ENCODE peak calls at places on chromosomes 7 and 10, in six cellular contexts. V, C, Y, N, G and U are unnamed samples. For H3K4me1, the result is how much of the 10 kb centered on the place peaks cover.

GRCh38 chr7:107874605-107875446 is 16.2 kb upstream of the DLD start:
- DNase-seq in N (no peak), Y (peak), V (peak), C (peak), G (peak), U (no peak)

GRCh38 chr7:20798081-20798693 is 11.5 kb upstream of the SP8 start:
- DNase-seq in G (no peak), Y (no peak), N (peak), V (no peak), C (peak), U (peak)

GRCh38 chr10:30858499-30858898 is 173.2 kb downstream of the ZNF438 start:
- DNase-seq in N (no peak), C (peak), G (no peak), V (no peak), Y (peak), U (no peak)

GRCh38 chr7:155324918-155325235 is 27.2 kb downstream of the INSIG1 start:
- DNase-seq in V (no peak), N (no peak), Y (no peak), G (no peak), C (no peak), U (no peak)

GRCh38 chr7:130909881-130910672 is 176.1 kb upstream of the KLF14 start:
- DNase-seq in Y (peak), G (no peak), C (peak), N (no peak), V (no peak), U (no peak)

GRCh38 chr7:44325181-44325671 is at the start of gene CAMK2B:
- DNase-seq in G (no peak), V (no peak), C (no peak), Y (no peak), N (peak), U (peak)

GRCh38 chr10:28668363-28669226 is 8.7 kb upstream of the BAMBI start:
- DNase-seq in G (no peak), N (peak), C (peak), V (no peak), Y (no peak), U (peak)

GRCh38 chr7:37552021-37552420 is 103.4 kb upstream of the ELMO1 start:
- DNase-seq in Y (no peak), G (no peak), C (no peak), N (no peak), V (no peak), U (no peak)

GRCh38 chr7:21771906-21772610 is 173.6 kb downstream of the CDCA7L start:
- DNase-seq in N (no peak), V (no peak), C (no peak), Y (no peak), G (no peak), U (no peak)

GRCh38 chr10:16902606-16903005 is 85.4 kb upstream of the RSU1 start:
- DNase-seq in G (no peak), Y (no peak), N (no peak), C (no peak), V (no peak), U (no peak)

GRCh38 chr7:28062197-28062988 is 118.2 kb downstream of the JAZF1 start:
- DNase-seq in C (peak), Y (peak), G (no peak), V (peak), N (peak), U (peak)

GRCh38 chr10:95501203-95502094 is 59.7 kb downstream of the SORBS1 start:
- DNase-seq in C (no peak), G (no peak), V (peak), N (no peak), Y (no peak), U (no peak)

GRCh38 chr10:95500649-95501048 is 60.5 kb downstream of the SORBS1 start:
- DNase-seq in Y (no peak), N (no peak), V (no peak), C (no peak), G (no peak), U (no peak)

GRCh38 chr10:95496951-95497350 is 64.2 kb downstream of the SORBS1 start:
- DNase-seq in Y (no peak), G (no peak), V (no peak), C (no peak), N (no peak), U (no peak)

GRCh38 chr10:95500097-95500496 is 61.1 kb downstream of the SORBS1 start:
- DNase-seq in V (no peak), N (no peak), C (no peak), Y (no peak), G (no peak), U (no peak)

DNA sequence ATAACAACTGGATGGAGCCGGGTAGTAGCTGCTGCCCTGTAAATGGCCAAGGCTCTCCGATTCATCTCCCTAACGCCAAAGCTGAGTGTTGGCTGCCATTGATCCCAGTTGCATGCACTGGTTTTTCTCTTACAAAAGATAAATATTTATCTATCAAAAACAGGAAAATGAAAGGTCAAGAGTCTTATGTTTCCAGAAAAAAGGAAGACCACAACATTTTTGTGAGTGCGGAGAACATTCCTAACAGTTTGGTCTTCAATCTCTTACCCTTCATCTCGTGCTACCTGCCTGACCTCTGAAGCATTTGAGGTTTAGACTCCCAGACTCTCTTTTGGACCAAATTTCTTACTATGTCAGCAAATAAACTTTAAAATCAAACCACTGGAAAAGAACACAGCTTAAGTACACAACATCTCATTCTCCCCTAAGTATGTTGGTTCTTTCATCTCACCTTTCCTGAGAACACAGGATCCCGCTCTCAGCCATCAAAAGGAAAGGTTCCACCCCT is 61.6 kb downstream of the SORBS1 start:
- DNase-seq in Y (no peak), C (peak), G (no peak), N (no peak), V (peak), U (no peak)
- H3K4me1 ChIP-seq in Y (under half), C (under half), G (under half), N (half or more), V (half or more), U (under half)

GRCh38 chr10:124092270-124093075 is 925 bp downstream of the CHST15 start:
- DNase-seq in C (peak), Y (no peak), N (peak), V (no peak), G (no peak), U (peak)
- H3K27ac ChIP-seq in C (no peak), Y (no peak), N (peak), V (peak), G (no peak), U (peak)

DNA sequence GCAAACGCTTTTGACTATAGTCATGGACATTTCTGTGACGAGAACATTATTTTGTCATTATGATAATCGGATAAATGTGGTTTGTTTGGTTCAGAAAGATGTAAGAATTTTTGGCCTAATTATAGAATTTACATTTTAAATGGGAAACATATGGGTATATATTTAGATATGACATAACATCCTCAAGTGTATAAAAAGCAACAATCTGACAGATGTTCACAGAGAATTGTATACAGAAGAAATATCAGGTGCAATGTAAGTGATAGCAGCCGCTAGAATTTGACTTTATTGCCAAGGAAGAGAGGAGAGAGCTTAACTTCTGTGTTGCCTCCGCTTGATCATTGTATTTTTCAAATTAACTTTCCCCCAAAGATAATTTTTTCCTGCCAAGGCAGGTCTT is 186.4 kb upstream of the PRKCQ start:
- DNase-seq in Y (peak), V (no peak), N (no peak), G (no peak), C (no peak), U (no peak)
- H3K4me1 ChIP-seq in Y (under half), V (under half), N (under half), G (under half), C (under half), U (under half)

GRCh38 chr10:104231784-104232612 is at the start of gene CFAP43:
- DNase-seq in Y (peak), N (peak), C (peak), G (peak), V (peak), U (peak)
- H3K27ac ChIP-seq in Y (no peak), N (no peak), C (peak), G (peak), V (peak), U (no peak)

GRCh38 chr10:78996449-78997129 is 72.2 kb upstream of the ZMIZ1 start:
- DNase-seq in N (no peak), Y (no peak), V (no peak), G (no peak), C (no peak), U (no peak)
- H3K4me1 ChIP-seq in N (under half), Y (under half), V (under half), G (under half), C (under half), U (under half)

GRCh38 chr10:131710142-131710861 is 190.5 kb upstream of the PPP2R2D start:
- DNase-seq in N (no peak), Y (no peak), V (no peak), C (no peak), G (no peak), U (no peak)
- H3K27ac ChIP-seq in N (no peak), Y (no peak), V (no peak), C (no peak), G (no peak), U (no peak)